ENCODE peak calls at places on chromosomes 2 and 18, in six cellular contexts. O, V, Q, D, C and W are unnamed samples.

GRCh38 chr2:237279012-237279768 is 134.8 kb downstream of the COL6A3 start:
- DNase-seq in O (no peak), V (no peak), Q (no peak), D (no peak), C (no peak), W (no peak)

GRCh38 chr2:226211439-226211838 is 588.2 kb downstream of the IRS1 start:
- DNase-seq in O (no peak), V (no peak), Q (peak), D (no peak), C (no peak), W (no peak)

GRCh38 chr2:112830469-112830868 is 6.1 kb downstream of the IL1B start:
- DNase-seq in O (no peak), V (no peak), Q (no peak), D (no peak), C (no peak), W (no peak)

GRCh38 chr2:11097038-11097720 is 58.1 kb upstream of the SLC66A3 start:
- DNase-seq in O (no peak), V (no peak), Q (no peak), D (no peak), C (no peak), W (no peak)

GRCh38 chr2:21836766-21837543 is 713.2 kb downstream of the TDRD15 start:
- DNase-seq in O (no peak), V (no peak), Q (no peak), D (no peak), C (no peak), W (no peak)

GRCh38 chr2:234887277-234887676 is 64.5 kb upstream of the SH3BP4 start:
- DNase-seq in O (no peak), V (no peak), Q (no peak), D (no peak), C (peak), W (no peak)

GRCh38 chr18:9513971-9514512 is 38.7 kb downstream of the RALBP1 start:
- DNase-seq in O (no peak), V (no peak), Q (no peak), D (no peak), C (peak), W (no peak)

GRCh38 chr2:66113988-66114625 is 320.8 kb upstream of the MEIS1 start:
- DNase-seq in O (no peak), V (no peak), Q (no peak), D (no peak), C (no peak), W (no peak)

GRCh38 chr2:162430323-162430722 is 86.4 kb downstream of the GCA start:
- DNase-seq in O (no peak), V (no peak), Q (no peak), D (no peak), C (peak), W (no peak)

GRCh38 chr18:11850821-11851155 is 425 bp upstream of the CHMP1B start:
- DNase-seq in O (no peak), V (no peak), Q (no peak), D (no peak), C (no peak), W (no peak)

GRCh38 chr2:127454595-127455565 is 36.7 kb downstream of the PROC start:
- DNase-seq in O (no peak), V (no peak), Q (no peak), D (no peak), C (peak), W (no peak)

GRCh38 chr2:200602584-200602983 is 16.8 kb downstream of the AOX1 start:
- DNase-seq in O (no peak), V (no peak), Q (no peak), D (no peak), C (no peak), W (no peak)

GRCh38 chr18:31484461-31484860 is 13.5 kb upstream of the DSG2 start:
- DNase-seq in O (no peak), V (no peak), Q (no peak), D (no peak), C (no peak), W (no peak)

GRCh38 chr2:10361220-10361588 is 58.5 kb downstream of the HPCAL1 start:
- DNase-seq in O (no peak), V (no peak), Q (no peak), D (no peak), C (no peak), W (no peak)

GRCh38 chr2:3563521-3563976 is 5.4 kb upstream of the RNASEH1 start:
- DNase-seq in O (no peak), V (no peak), Q (no peak), D (peak), C (no peak), W (no peak)

GRCh38 chr2:151007365-151007764 is 254.3 kb downstream of the RBM43 start:
- DNase-seq in O (no peak), V (no peak), Q (no peak), D (no peak), C (no peak), W (no peak)

GRCh38 chr2:167294031-167294774 is 405.9 kb downstream of the XIRP2 start:
- DNase-seq in O (peak), V (peak), Q (no peak), D (no peak), C (no peak), W (peak)

GRCh38 chr2:64018715-64019082 is 529 bp downstream of the VPS54 start:
- DNase-seq in O (peak), V (no peak), Q (no peak), D (no peak), C (no peak), W (peak)

GRCh38 chr2:11534746-11535484 is 1.1 kb downstream of the GREB1 start:
- DNase-seq in O (peak), V (peak), Q (no peak), D (no peak), C (no peak), W (no peak)

GRCh38 chr18:35091841-35092240 is 50.6 kb downstream of the MAPRE2 start:
- DNase-seq in O (no peak), V (no peak), Q (no peak), D (no peak), C (no peak), W (no peak)

GRCh38 chr18:5059540-5060032 is 137.5 kb downstream of the AKAIN1 start:
- DNase-seq in O (no peak), V (no peak), Q (no peak), D (no peak), C (no peak), W (no peak)

GRCh38 chr2:192145496-192145895 is 49.2 kb downstream of the TMEFF2 start:
- DNase-seq in O (no peak), V (no peak), Q (no peak), D (no peak), C (no peak), W (no peak)

GRCh38 chr2:160652236-160652635 is 158.6 kb upstream of the RBMS1 start:
- DNase-seq in O (no peak), V (no peak), Q (no peak), D (no peak), C (no peak), W (no peak)

GRCh38 chr2:218898109-218898878 is 17.6 kb downstream of the WNT10A start:
- DNase-seq in O (peak), V (peak), Q (no peak), D (peak), C (peak), W (peak)

GRCh38 chr18:64840911-64841701 is 692.2 kb upstream of the LINC00305 start:
- DNase-seq in O (no peak), V (no peak), Q (no peak), D (no peak), C (no peak), W (no peak)

GRCh38 chr2:233059797-233060499 is at the start of gene INPP5D:
- DNase-seq in O (no peak), V (no peak), Q (no peak), D (no peak), C (peak), W (no peak)

GRCh38 chr2:132439703-132440398 is 23.2 kb downstream of the GPR39 start:
- DNase-seq in O (no peak), V (no peak), Q (no peak), D (no peak), C (peak), W (no peak)

GRCh38 chr2:109102588-109103233 is 26.3 kb upstream of the SH3RF3 start:
- DNase-seq in O (no peak), V (peak), Q (no peak), D (no peak), C (no peak), W (peak)

GRCh38 chr18:37476182-37476581 is 89.4 kb downstream of the CELF4 start:
- DNase-seq in O (peak), V (peak), Q (peak), D (peak), C (peak), W (peak)

GRCh38 chr2:196971574-196972279 is 45.2 kb upstream of the PGAP1 start:
- DNase-seq in O (no peak), V (no peak), Q (no peak), D (no peak), C (no peak), W (no peak)

GRCh38 chr2:39996653-39997080 is 217.6 kb upstream of the THUMPD2 start:
- DNase-seq in O (no peak), V (no peak), Q (peak), D (no peak), C (no peak), W (no peak)

GRCh38 chr2:48504647-48505327 is 25.2 kb upstream of the STON1 start:
- DNase-seq in O (no peak), V (no peak), Q (no peak), D (no peak), C (no peak), W (no peak)

GRCh38 chr2:219249203-219249980 is 3.7 kb upstream of the TUBA4B start:
- DNase-seq in O (no peak), V (no peak), Q (no peak), D (no peak), C (peak), W (no peak)

GRCh38 chr18:9025104-9025838 is 77.2 kb upstream of the NDUFV2 start:
- DNase-seq in O (no peak), V (no peak), Q (peak), D (no peak), C (peak), W (no peak)

GRCh38 chr2:174749793-174750192 is 14.5 kb downstream of the CHRNA1 start:
- DNase-seq in O (no peak), V (no peak), Q (no peak), D (no peak), C (no peak), W (no peak)

GRCh38 chr2:234292205-234292954 is 204.5 kb downstream of the ARL4C start:
- DNase-seq in O (no peak), V (no peak), Q (no peak), D (no peak), C (no peak), W (no peak)

GRCh38 chr2:67600472-67600871 is 203.3 kb downstream of the ETAA1 start:
- DNase-seq in O (peak), V (peak), Q (no peak), D (peak), C (no peak), W (no peak)

GRCh38 chr2:27814772-27815171 is 43.3 kb downstream of the MRPL33 start:
- DNase-seq in O (no peak), V (no peak), Q (no peak), D (no peak), C (no peak), W (no peak)

GRCh38 chr2:27808418-27808817 is 36.9 kb downstream of the MRPL33 start:
- DNase-seq in O (no peak), V (no peak), Q (no peak), D (no peak), C (no peak), W (no peak)

GRCh38 chr2:27808984-27809383 is 37.5 kb downstream of the MRPL33 start:
- DNase-seq in O (no peak), V (no peak), Q (no peak), D (no peak), C (no peak), W (no peak)

GRCh38 chr2:27809761-27810241 is 38.3 kb downstream of the MRPL33 start:
- DNase-seq in O (no peak), V (no peak), Q (no peak), D (no peak), C (no peak), W (no peak)

GRCh38 chr2:27811768-27812167 is 40.2 kb downstream of the MRPL33 start:
- DNase-seq in O (no peak), V (no peak), Q (no peak), D (no peak), C (no peak), W (no peak)
- TF ChIP-seq SP1 in O (no peak), V (no peak), Q (no peak), D (no peak), C (no peak), W (no peak)

GRCh38 chr2:31434911-31435310 is 20.4 kb upstream of the XDH start:
- DNase-seq in O (no peak), V (no peak), Q (no peak), D (no peak), C (no peak), W (no peak)
- TF ChIP-seq SP1 in O (no peak), V (no peak), Q (no peak), D (no peak), C (no peak), W (no peak)

GRCh38 chr18:22933958-22934423 is 863 bp downstream of the RBBP8 start:
- DNase-seq in O (no peak), V (no peak), Q (no peak), D (no peak), C (no peak), W (no peak)

GRCh38 chr18:22935431-22935830 is 2.3 kb downstream of the RBBP8 start:
- DNase-seq in O (no peak), V (no peak), Q (no peak), D (no peak), C (no peak), W (no peak)

GRCh38 chr18:22934789-22935188 is 1.7 kb downstream of the RBBP8 start:
- DNase-seq in O (no peak), V (no peak), Q (no peak), D (no peak), C (no peak), W (no peak)

GRCh38 chr18:22933206-22933957 is at the start of gene RBBP8:
- DNase-seq in O (peak), V (peak), Q (peak), D (peak), C (peak), W (peak)

GRCh38 chr18:22932885-22933205 is 283 bp upstream of the RBBP8 start:
- DNase-seq in O (no peak), V (no peak), Q (no peak), D (no peak), C (no peak), W (no peak)
- TF ChIP-seq SP1 in O (no peak), V (no peak), Q (no peak), D (peak), C (no peak), W (no peak)

GRCh38 chr18:47729356-47729755 is 201.1 kb downstream of the SMAD2 start:
- DNase-seq in O (no peak), V (no peak), Q (no peak), D (no peak), C (no peak), W (no peak)
- TF ChIP-seq SP1 in O (no peak), V (no peak), Q (no peak), D (no peak), C (no peak), W (no peak)

GRCh38 chr2:133633851-133634250 is 65.6 kb upstream of the NCKAP5 start:
- DNase-seq in O (no peak), V (no peak), Q (no peak), D (no peak), C (no peak), W (no peak)
- TF ChIP-seq SP1 in O (no peak), V (no peak), Q (no peak), D (no peak), C (no peak), W (no peak)

DNA sequence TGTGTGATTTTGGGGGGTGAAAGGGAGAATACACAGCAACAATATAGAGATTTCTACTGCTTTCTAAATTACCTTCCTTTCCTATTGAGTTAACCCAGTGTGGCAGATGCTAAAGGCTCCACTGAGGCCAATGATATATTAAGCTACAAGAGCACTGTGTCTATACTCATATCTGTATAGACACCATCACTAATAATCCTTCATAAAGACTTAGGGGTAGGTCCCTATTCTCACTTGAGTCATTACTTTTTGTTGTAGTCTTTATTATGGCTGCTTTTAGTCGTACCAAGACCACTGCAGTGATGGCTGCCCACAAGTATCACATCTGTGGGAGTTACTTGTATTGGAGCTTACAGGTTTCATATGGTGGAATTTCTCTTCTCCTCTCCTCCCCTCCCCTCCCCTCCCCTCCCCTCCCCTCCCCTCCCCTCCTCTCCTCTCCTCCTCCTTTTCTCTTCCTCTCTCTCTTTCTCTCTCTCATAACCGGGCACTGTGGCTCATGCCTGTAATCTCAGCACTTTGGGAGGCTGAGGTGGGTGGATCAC is 637.6 kb downstream of the ADCYAP1 start:
- DNase-seq in O (no peak), V (no peak), Q (no peak), D (no peak), C (no peak), W (no peak)
- TF ChIP-seq SP1 in O (no peak), V (no peak), Q (no peak), D (no peak), C (no peak), W (no peak)

DNA sequence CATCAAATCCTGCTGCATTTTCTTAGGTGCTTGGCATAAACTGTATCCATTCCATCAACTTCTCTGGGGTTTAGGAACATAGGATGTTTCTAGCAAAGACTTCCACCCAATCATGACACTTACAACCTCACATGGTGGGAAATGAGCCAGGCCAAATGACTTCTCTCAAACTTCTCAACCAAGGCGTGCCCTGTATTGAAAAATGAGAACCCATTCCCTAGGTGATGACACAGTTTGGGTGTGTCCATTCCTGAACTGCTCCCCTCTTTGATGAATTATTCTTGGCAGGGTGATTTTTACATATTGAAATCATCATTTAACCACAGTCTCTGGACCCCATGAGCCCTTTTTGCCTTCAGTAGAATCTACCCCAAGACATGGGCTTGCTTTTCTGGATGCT is 161.1 kb downstream of the EN1 start:
- DNase-seq in O (no peak), V (no peak), Q (no peak), D (no peak), C (no peak), W (no peak)
- TF ChIP-seq SP1 in O (no peak), V (no peak), Q (no peak), D (no peak), C (no peak), W (no peak)